ENCODE peak calls at places on chromosomes 16 and 17, in ten cellular contexts. L, R, F, Y, V, N, W, T, Q and A are unnamed samples.

GRCh38 chr17:40121886-40122465 is at the start of gene MSL1:
- DNase-seq in T (peak), N (peak), Y (no peak), R (peak), Q (peak), V (peak), W (peak), F (peak), L (peak), A (peak)

GRCh38 chr17:8707591-8708453 is 36.8 kb downstream of the CCDC42 start:
- DNase-seq in F (no peak), V (no peak), T (no peak), R (no peak), L (peak), W (no peak), N (no peak), Y (no peak), Q (no peak), A (no peak)

GRCh38 chr17:35341465-35341992 is 31.9 kb downstream of the SLFN11 start:
- DNase-seq in Y (no peak), N (no peak), R (no peak), W (no peak), Q (no peak), F (no peak), T (no peak), V (no peak), L (no peak), A (no peak)

GRCh38 chr17:27800522-27800921 is at the start of gene NOS2:
- DNase-seq in F (no peak), N (no peak), R (no peak), Q (no peak), L (no peak), V (no peak), Y (no peak), T (no peak), W (no peak), A (peak)

GRCh38 chr16:51722467-51722866 is 571.4 kb upstream of the SALL1 start:
- DNase-seq in F (no peak), R (no peak), N (no peak), L (no peak), T (no peak), W (no peak), V (no peak), Q (no peak), Y (no peak), A (no peak)

GRCh38 chr17:1558401-1558800 is 4.2 kb downstream of the PITPNA start:
- DNase-seq in N (no peak), L (no peak), T (no peak), Q (no peak), Y (no peak), V (no peak), W (no peak), F (no peak), R (no peak), A (no peak)

GRCh38 chr17:11319894-11320293 is 78.9 kb downstream of the SHISA6 start:
- DNase-seq in W (no peak), F (no peak), Q (no peak), R (no peak), L (no peak), T (no peak), N (no peak), Y (no peak), V (no peak), A (no peak)

GRCh38 chr16:48542020-48542473 is 67.9 kb downstream of the N4BP1 start:
- DNase-seq in W (peak), Q (peak), R (peak), L (no peak), V (no peak), F (no peak), Y (no peak), N (no peak), T (peak), A (peak)

GRCh38 chr16:21649196-21649595 is 3.2 kb downstream of the IGSF6 start:
- DNase-seq in R (no peak), T (no peak), V (no peak), L (no peak), N (no peak), Y (no peak), Q (no peak), F (no peak), W (no peak), A (no peak)

GRCh38 chr17:68509151-68510057 is 2.8 kb upstream of the PRKAR1A start:
- DNase-seq in F (no peak), N (no peak), Y (no peak), Q (peak), W (peak), L (peak), T (no peak), R (no peak), V (no peak), A (peak)

GRCh38 chr17:50483266-50483665 is 4.6 kb downstream of the RSAD1 start:
- DNase-seq in Y (no peak), F (no peak), T (no peak), V (no peak), L (no peak), R (no peak), N (no peak), W (no peak), Q (no peak), A (no peak)

GRCh38 chr16:78704421-78704820 is 605.0 kb downstream of the WWOX start:
- DNase-seq in V (no peak), F (no peak), L (no peak), N (no peak), Y (no peak), W (no peak), Q (no peak), R (no peak), T (no peak), A (no peak)

GRCh38 chr17:57210224-57210553 is 46.1 kb upstream of the MSI2 start:
- DNase-seq in L (no peak), W (no peak), Y (no peak), F (peak), N (no peak), V (no peak), Q (no peak), T (no peak), R (no peak), A (no peak)

GRCh38 chr16:6722786-6723185 is 609.9 kb upstream of the RBFOX1 start:
- DNase-seq in Q (no peak), W (no peak), V (no peak), F (peak), L (no peak), R (no peak), T (no peak), Y (no peak), N (no peak), A (no peak)

GRCh38 chr16:55364811-55365210 is 40.8 kb downstream of the IRX6 start:
- DNase-seq in L (no peak), V (no peak), T (no peak), W (no peak), R (no peak), Q (no peak), Y (no peak), N (no peak), F (peak), A (no peak)

GRCh38 chr16:21267298-21267697 is 10.8 kb downstream of the CRYM start:
- DNase-seq in L (no peak), W (no peak), R (no peak), Y (no peak), T (no peak), N (no peak), Q (no peak), V (no peak), F (peak), A (no peak)

GRCh38 chr16:11722468-11722808 is 20.2 kb downstream of the TXNDC11 start:
- DNase-seq in T (no peak), F (no peak), V (no peak), R (no peak), N (no peak), Y (no peak), W (no peak), Q (no peak), L (no peak), A (no peak)

GRCh38 chr16:11725457-11725856 is 17.2 kb downstream of the TXNDC11 start:
- DNase-seq in W (no peak), Q (no peak), L (no peak), R (no peak), F (no peak), N (no peak), Y (no peak), V (no peak), T (no peak), A (no peak)

GRCh38 chr16:11726008-11726407 is 16.6 kb downstream of the TXNDC11 start:
- DNase-seq in V (peak), L (no peak), F (no peak), Q (no peak), T (no peak), R (no peak), N (no peak), Y (no peak), W (no peak), A (peak)

GRCh38 chr16:11719171-11719570 is 23.5 kb downstream of the TXNDC11 start:
- DNase-seq in T (no peak), Q (no peak), N (no peak), Y (no peak), V (no peak), L (no peak), W (no peak), R (no peak), F (no peak), A (no peak)

GRCh38 chr16:11721781-11722467 is 20.7 kb downstream of the TXNDC11 start:
- DNase-seq in F (no peak), Y (no peak), T (no peak), N (no peak), Q (no peak), W (no peak), L (no peak), V (no peak), R (no peak), A (peak)
- H3K27ac ChIP-seq in F (no peak), Y (no peak), T (no peak), N (no peak), Q (no peak), W (peak), L (no peak), V (peak), R (no peak), A (peak)

DNA sequence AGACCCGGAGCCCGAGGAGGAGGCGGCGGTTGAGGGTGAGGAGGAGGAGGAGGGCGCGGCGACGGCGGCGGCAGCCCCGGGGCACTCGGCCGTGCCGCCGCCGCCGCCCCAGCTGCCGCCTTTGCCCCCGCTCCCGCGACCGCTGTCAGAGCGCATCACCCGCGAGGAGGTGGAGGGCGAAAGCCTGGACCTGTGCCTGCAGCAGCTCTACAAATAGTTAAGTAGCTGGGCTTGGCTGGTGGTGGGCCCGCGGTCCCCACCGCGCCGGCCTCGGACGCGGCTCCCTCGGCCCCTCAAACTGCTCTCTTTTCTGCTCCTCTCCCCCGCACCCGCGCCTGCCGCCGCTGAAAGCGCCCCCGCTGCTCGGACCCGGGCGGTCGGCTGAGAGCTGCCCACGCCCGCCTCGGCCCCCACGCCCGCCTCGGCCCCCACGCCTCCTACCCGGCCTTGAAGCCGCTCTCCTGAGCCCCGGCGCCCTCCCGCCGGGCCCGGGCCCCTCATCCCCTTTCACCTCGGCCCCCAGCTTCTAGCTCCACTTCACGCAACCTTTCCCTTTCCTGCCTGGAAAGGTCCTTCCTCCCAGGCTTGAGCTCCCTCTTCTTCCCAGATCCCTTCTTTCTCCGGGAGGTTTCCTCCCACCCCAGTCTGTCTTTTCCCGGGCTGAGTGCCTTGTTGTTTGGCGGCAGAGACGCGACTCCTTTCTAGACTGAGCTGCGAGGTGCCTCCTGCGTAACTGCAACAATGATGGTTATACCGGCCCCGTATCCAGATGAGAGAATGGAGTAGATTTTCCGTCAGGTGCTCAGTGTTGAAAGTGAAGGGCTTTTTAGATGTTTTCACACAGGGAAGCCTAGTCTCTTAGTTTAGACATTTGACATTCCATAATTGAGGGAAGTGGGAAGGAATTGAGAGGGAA is 850 bp downstream of the PPM1E start:
- DNase-seq in Q (no peak), Y (no peak), W (peak), R (no peak), L (no peak), V (no peak), T (no peak), F (no peak), N (peak), A (no peak)
- TF ChIP-seq EP300 in Q (no peak), Y (no peak), W (no peak), R (no peak), L (no peak), V (no peak), T (no peak), F (no peak), N (no peak), A (no peak)

GRCh38 chr16:70698901-70699300 is 13.0 kb upstream of the MTSS2 start:
- DNase-seq in R (no peak), T (no peak), W (no peak), L (no peak), N (no peak), Q (no peak), F (no peak), V (no peak), Y (no peak), A (no peak)

GRCh38 chr16:70695351-70696070 is 9.7 kb upstream of the MTSS2 start:
- DNase-seq in L (no peak), Q (no peak), Y (no peak), N (peak), V (peak), T (no peak), W (no peak), F (no peak), R (peak), A (peak)

GRCh38 chr16:70697601-70698170 is 11.8 kb upstream of the MTSS2 start:
- DNase-seq in F (no peak), R (no peak), Q (no peak), V (no peak), N (no peak), T (no peak), Y (no peak), W (peak), L (no peak), A (no peak)

GRCh38 chr16:70696368-70696767 is 10.5 kb upstream of the MTSS2 start:
- DNase-seq in Y (no peak), L (no peak), T (no peak), F (no peak), V (no peak), Q (no peak), R (no peak), N (no peak), W (no peak), A (no peak)

DNA sequence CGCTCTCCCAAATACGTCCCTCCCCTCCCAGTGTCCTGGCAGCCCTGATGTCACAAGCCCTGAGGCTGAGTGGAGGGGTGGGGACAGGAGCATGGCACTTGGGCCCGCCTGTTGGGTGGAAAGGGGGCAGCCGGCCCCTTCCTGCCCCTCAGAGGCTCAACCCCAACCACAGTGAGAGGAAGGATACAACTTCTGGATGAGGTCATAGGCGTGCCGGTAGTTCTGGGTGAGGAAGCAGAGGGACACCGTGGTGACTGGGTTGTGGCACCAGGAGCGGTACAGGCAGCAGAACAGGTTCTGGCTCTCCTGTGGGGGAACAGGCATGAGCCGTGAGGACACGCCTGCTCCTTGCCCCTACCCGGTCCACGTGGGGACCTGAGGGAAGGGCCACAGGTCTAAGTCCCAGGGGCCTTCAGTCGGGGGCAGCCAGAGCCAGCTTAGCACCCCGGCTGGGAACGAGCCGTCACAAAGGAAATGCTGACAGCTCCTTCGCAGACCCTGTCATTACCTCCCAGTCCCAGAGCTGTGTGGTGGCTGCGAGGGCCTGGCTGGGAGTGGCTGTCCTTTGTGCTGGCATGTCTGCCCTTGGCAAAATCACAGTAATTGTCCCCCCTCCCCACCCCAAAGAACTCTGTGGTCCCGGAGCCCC is 11.2 kb upstream of the MTSS2 start:
- DNase-seq in R (no peak), N (no peak), W (peak), V (peak), Q (no peak), T (no peak), L (no peak), F (no peak), Y (no peak), A (peak)
- H3K27ac ChIP-seq in R (peak), N (peak), W (peak), V (peak), Q (peak), T (peak), L (no peak), F (peak), Y (no peak), A (peak)

GRCh38 chr16:56856876-56857447 is 8.0 kb upstream of the SLC12A3 start:
- DNase-seq in T (no peak), N (no peak), F (no peak), V (no peak), L (no peak), W (no peak), Q (no peak), Y (no peak), R (no peak), A (no peak)

GRCh38 chr16:56852968-56853367 is 12.0 kb upstream of the SLC12A3 start:
- DNase-seq in W (no peak), Y (no peak), R (no peak), Q (peak), L (no peak), T (no peak), N (no peak), F (no peak), V (no peak), A (no peak)

GRCh38 chr16:56858375-56858774 is 6.6 kb upstream of the SLC12A3 start:
- DNase-seq in F (no peak), Y (no peak), N (no peak), R (no peak), L (no peak), T (no peak), V (no peak), W (peak), Q (no peak), A (peak)

GRCh38 chr16:56855201-56855600 is 9.8 kb upstream of the SLC12A3 start:
- DNase-seq in R (no peak), Q (no peak), V (no peak), Y (no peak), T (peak), F (no peak), W (no peak), N (no peak), L (no peak), A (no peak)

DNA sequence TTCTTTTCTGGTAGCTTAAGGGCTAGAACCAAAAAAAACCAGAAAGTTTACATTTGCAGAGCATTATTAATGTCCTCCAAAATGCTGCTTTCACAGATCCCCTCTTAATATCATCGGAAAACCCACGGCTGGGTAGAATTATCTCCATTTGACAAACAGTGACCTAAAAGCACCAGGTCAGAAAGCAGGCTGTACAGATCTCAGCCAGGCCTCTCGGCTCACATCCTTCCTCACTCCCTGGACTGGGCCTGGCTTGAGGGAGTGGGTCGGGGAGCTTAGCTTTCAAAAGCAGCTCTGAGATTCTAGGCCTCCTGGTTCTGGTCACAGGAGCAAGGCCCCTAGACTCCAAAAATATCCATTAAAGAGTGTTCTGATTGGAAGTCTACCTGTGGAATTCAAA is 9.1 kb upstream of the SLC12A3 start:
- DNase-seq in F (no peak), T (peak), W (no peak), Y (no peak), R (no peak), V (no peak), L (no peak), Q (no peak), N (no peak), A (no peak)
- TF ChIP-seq EP300 in F (no peak), T (no peak), W (no peak), Y (no peak), R (no peak), V (no peak), L (no peak), Q (no peak), N (no peak), A (no peak)

DNA sequence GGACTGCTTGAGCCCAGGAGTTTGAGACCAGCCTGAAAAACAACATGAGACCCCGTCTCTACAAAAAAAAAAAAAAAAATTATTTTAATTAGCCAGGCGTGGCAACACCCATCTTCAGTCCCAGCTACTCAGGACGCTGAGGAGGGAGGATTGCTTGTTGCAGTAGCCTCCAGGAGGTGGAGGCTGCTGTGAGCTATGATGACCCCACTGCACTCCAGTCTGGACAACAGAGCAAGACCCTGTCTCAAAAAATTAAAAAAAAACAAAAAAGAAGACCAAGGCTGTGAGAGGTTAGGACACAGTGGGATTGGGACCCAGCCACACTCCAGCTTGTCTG is 1.3 kb upstream of the SNAI3 start:
- DNase-seq in L (no peak), V (no peak), N (no peak), R (no peak), Q (no peak), Y (no peak), W (no peak), F (no peak), T (no peak), A (no peak)
- H3K27ac ChIP-seq in L (no peak), V (peak), N (peak), R (no peak), Q (no peak), Y (no peak), W (no peak), F (no peak), T (peak), A (no peak)

DNA sequence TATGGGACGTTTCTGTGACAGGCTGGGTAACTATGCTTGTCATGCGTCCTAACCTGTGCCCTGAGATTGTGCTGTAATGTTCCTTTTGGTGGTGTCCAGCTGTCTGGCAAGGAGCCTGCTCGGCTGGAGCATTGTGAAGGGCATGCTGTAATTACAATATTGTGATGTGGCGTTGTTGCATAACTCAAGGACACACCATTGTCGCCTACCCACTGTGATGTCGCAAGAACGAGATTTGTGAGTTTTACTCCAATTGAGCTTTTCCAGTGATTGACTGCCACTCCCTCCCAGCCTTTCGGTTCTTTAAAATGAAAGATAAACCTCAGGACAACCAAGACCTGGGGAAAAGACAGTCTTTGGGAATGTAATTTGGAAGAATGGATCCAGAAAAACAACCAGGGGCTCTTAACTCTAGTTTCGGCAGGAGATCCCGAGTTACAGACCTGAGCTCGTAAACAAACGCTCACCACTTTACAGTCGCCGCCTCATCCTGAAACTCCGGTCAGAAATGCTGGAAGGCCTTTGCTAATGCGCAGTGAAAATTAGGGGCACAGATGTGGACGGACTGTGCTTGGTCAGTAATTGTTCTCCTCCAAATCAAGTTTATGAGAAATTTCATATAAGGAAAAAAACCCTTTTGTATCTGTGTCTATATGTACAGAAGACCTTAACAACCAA is 1.3 kb downstream of the ZNF750 start:
- DNase-seq in V (no peak), T (no peak), Y (no peak), W (no peak), L (no peak), N (no peak), Q (peak), R (no peak), F (no peak), A (peak)
- TF ChIP-seq EP300 in V (no peak), T (no peak), Y (no peak), W (no peak), L (no peak), N (no peak), Q (no peak), R (no peak), F (no peak), A (no peak)

GRCh38 chr17:32158870-32159585 is 16.7 kb downstream of the RHOT1 start:
- DNase-seq in T (no peak), Y (no peak), Q (no peak), L (no peak), V (no peak), N (no peak), W (peak), R (no peak), F (peak), A (no peak)
- H3K27ac ChIP-seq in T (no peak), Y (no peak), Q (no peak), L (no peak), V (no peak), N (no peak), W (no peak), R (no peak), F (no peak), A (no peak)